ENCODE peak calls at places on chromosomes 11 and 22, in five cellular contexts. G is GM23248, F is mesenchymal stem cell, J is upper lobe of right lung, H is fibroblast of lung. N is an unnamed sample.

GRCh38 chr11:2250041-2250440 is 20.3 kb downstream of the ASCL2 start:
- DNase-seq in G (no peak), F (no peak), J (no peak), H (no peak), N (no peak)

GRCh38 chr11:126186708-126187481 is 24.6 kb downstream of the RPUSD4 start:
- DNase-seq in G (peak; percentile 18), F (no peak), J (peak; percentile 57), H (no peak), N (peak; percentile 17)

GRCh38 chr22:27260087-27260730 is 541.3 kb downstream of the MN1 start:
- DNase-seq in G (no peak), F (no peak), J (no peak), H (no peak), N (no peak)

GRCh38 chr11:66002648-66003225 is 434 bp downstream of the BANF1 start:
- DNase-seq in G (peak; percentile 70), F (peak; percentile 50), J (no peak), H (peak; percentile 37), N (peak; percentile 40)

GRCh38 chr11:103051986-103052385 is 40.0 kb downstream of the DCUN1D5 start:
- DNase-seq in G (peak; percentile 69), F (no peak), J (no peak), H (peak; percentile 80), N (no peak)

GRCh38 chr11:85965202-85965601 is 103.7 kb downstream of the PICALM start:
- DNase-seq in G (peak; percentile 79), F (peak; percentile 66), J (no peak), H (peak; percentile 50), N (no peak)

GRCh38 chr22:35592418-35592967 is 24.6 kb downstream of the MB start:
- DNase-seq in G (no peak), F (no peak), J (no peak), H (no peak), N (no peak)

GRCh38 chr11:69637956-69638871 is 2.7 kb upstream of the CCND1 start:
- DNase-seq in G (peak; percentile 87), F (peak; percentile 81), J (peak; percentile 85), H (peak; percentile 78), N (peak; percentile 89)

GRCh38 chr11:61974766-61975631 is 7.6 kb upstream of the FTH1 start:
- DNase-seq in G (no peak), F (no peak), J (peak; percentile 63), H (peak; percentile 46), N (no peak)

GRCh38 chr11:44615913-44616806 is 50.7 kb downstream of the CD82 start:
- DNase-seq in G (no peak), F (no peak), J (peak; percentile 26), H (no peak), N (no peak)

GRCh38 chr22:50729391-50730012 is 8.5 kb upstream of the ACR start:
- DNase-seq in G (no peak), F (no peak), J (peak; percentile 60), H (no peak), N (no peak)

GRCh38 chr11:103112364-103112763 is 3.1 kb downstream of the DYNC2H1 start:
- DNase-seq in G (no peak), F (peak; percentile 5), J (no peak), H (no peak), N (no peak)

GRCh38 chr22:33909075-33909458 is 11.2 kb downstream of the LARGE1 start:
- DNase-seq in G (peak; percentile 75), F (peak; percentile 56), J (no peak), H (peak; percentile 84), N (no peak)

GRCh38 chr11:100550298-100550697 is 136.8 kb upstream of the ARHGAP42 start:
- DNase-seq in G (no peak), F (no peak), J (no peak), H (no peak), N (no peak)

GRCh38 chr11:106076421-106076922 is 675 bp downstream of the KBTBD3 start:
- DNase-seq in G (no peak), F (no peak), J (no peak), H (no peak), N (no peak)

GRCh38 chr11:41989173-41989572 is 529.7 kb upstream of the LRRC4C start:
- DNase-seq in G (no peak), F (no peak), J (no peak), H (peak; percentile 14), N (no peak)

GRCh38 chr11:125341676-125342075 is 154.4 kb downstream of the FEZ1 start:
- DNase-seq in G (no peak), F (no peak), J (peak; percentile 53), H (no peak), N (no peak)

GRCh38 chr11:125494987-125495725 is 909 bp downstream of the FEZ1 start:
- DNase-seq in G (peak; percentile 69), F (peak; percentile 54), J (peak; percentile 66), H (peak; percentile 48), N (peak; percentile 49)

GRCh38 chr11:898160-898517 is 12.5 kb downstream of the CHID1 start:
- DNase-seq in G (peak; percentile 36), F (peak; percentile 26), J (no peak), H (peak; percentile 7), N (peak; percentile 73)

GRCh38 chr22:50610041-50610451 is 9.5 kb downstream of the MAPK8IP2 start:
- DNase-seq in G (no peak), F (no peak), J (no peak), H (no peak), N (no peak)

GRCh38 chr11:14203392-14203791 is 155.6 kb downstream of the RRAS2 start:
- DNase-seq in G (no peak), F (no peak), J (no peak), H (no peak), N (no peak)

GRCh38 chr11:63017306-63017974 is 1.8 kb upstream of the SLC22A8 start:
- DNase-seq in G (no peak), F (no peak), J (no peak), H (peak; percentile 3), N (peak; percentile 52)

GRCh38 chr22:31622980-31623379 is 39.0 kb downstream of the PISD start:
- DNase-seq in G (no peak), F (no peak), J (no peak), H (no peak), N (no peak)

GRCh38 chr11:134993691-134994243 is 581.7 kb upstream of the B3GAT1 start:
- DNase-seq in G (no peak), F (no peak), J (no peak), H (no peak), N (no peak)

GRCh38 chr22:41818011-41818410 is 14.9 kb upstream of the SREBF2 start:
- DNase-seq in G (no peak), F (no peak), J (no peak), H (no peak), N (no peak)

GRCh38 chr11:46649180-46649738 is 31.9 kb downstream of the ATG13 start:
- DNase-seq in G (peak; percentile 92), F (peak; percentile 93), J (no peak), H (peak; percentile 96), N (peak; percentile 58)

GRCh38 chr11:70650075-70650909 is 252.0 kb downstream of the CTTN start:
- DNase-seq in G (peak; percentile 76), F (peak; percentile 75), J (peak; percentile 71), H (peak; percentile 69), N (peak; percentile 83)

GRCh38 chr22:45235101-45235777 is 5.5 kb downstream of the KIAA0930 start:
- DNase-seq in G (no peak), F (no peak), J (no peak), H (no peak), N (no peak)

GRCh38 chr22:50340157-50340879 is 2.8 kb upstream of the PPP6R2 start:
- DNase-seq in G (peak; percentile 34), F (peak; percentile 50), J (no peak), H (peak; percentile 35), N (peak; percentile 73)

GRCh38 chr11:88629496-88629895 is 292.0 kb upstream of the CTSC start:
- DNase-seq in G (no peak), F (no peak), J (no peak), H (peak; percentile 36), N (peak; percentile 14)

GRCh38 chr11:9078113-9079041 is 13.0 kb downstream of the SCUBE2 start:
- DNase-seq in G (no peak), F (peak; percentile 20), J (no peak), H (no peak), N (no peak)

GRCh38 chr11:46382644-46383403 is 1.4 kb downstream of the MDK start:
- DNase-seq in G (peak; percentile 73), F (peak; percentile 60), J (no peak), H (peak; percentile 38), N (peak; percentile 74)

GRCh38 chr11:16603890-16604783 is 134.3 kb upstream of the C11orf58 start:
- DNase-seq in G (peak; percentile 48), F (peak; percentile 72), J (peak; percentile 73), H (peak; percentile 45), N (peak; percentile 34)

GRCh38 chr22:28788601-28789000 is 11.8 kb downstream of the XBP1 start:
- DNase-seq in G (no peak), F (no peak), J (no peak), H (no peak), N (no peak)
- H3K36me3 ChIP-seq in G (peaks cover 46% of the 10 kb centered on the region), F (peaks cover 24% of the 10 kb centered on the region), J (peaks cover 66% of the 10 kb centered on the region), H (peaks cover 6% of the 10 kb centered on the region), N (peaks cover 9% of the 10 kb centered on the region)

DNA sequence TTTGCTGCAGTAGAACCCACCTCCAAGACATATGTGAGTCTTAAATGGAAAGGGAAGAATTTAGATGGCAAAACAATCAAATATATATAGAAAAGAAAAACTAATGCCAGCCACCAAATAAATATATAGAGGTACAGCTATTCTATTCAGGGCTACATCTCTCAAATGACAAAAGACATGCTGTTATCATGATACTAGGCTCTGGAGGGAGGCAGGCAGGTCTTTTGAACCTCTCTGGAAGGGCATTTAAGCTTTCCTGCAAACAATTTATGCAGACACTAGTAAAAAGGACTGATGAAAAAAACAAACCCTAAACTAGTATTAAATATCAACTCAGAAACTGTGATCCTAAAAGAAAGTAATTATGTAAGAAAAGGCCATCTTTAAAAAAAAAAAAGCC is 24.4 kb downstream of the UEVLD start:
- DNase-seq in G (no peak), F (no peak), J (no peak), H (no peak), N (no peak)
- H3K36me3 ChIP-seq in G (peaks cover 15% of the 10 kb centered on the region), F (peaks cover 31% of the 10 kb centered on the region), J (peaks cover 78% of the 10 kb centered on the region), H (no peaks in the 10 kb centered on the region), N (no peaks in the 10 kb centered on the region)

GRCh38 chr11:129881570-129882170 is 13.7 kb downstream of the NFRKB start:
- DNase-seq in G (peak; percentile 56), F (peak; percentile 45), J (no peak), H (peak; percentile 20), N (peak; percentile 53)
- H3K36me3 ChIP-seq in G (peaks cover 30% of the 10 kb centered on the region), F (peaks cover 56% of the 10 kb centered on the region), J (peaks cover 100% of the 10 kb centered on the region), H (peaks cover 22% of the 10 kb centered on the region), N (peaks cover 23% of the 10 kb centered on the region)

GRCh38 chr11:10764412-10764811 is 13.4 kb downstream of the CTR9 start:
- DNase-seq in G (no peak), F (no peak), J (no peak), H (no peak), N (no peak)
- H3K36me3 ChIP-seq in G (peaks cover 67% of the 10 kb centered on the region), F (peaks cover 13% of the 10 kb centered on the region), J (no peaks in the 10 kb centered on the region), H (peaks cover 6% of the 10 kb centered on the region), N (no peaks in the 10 kb centered on the region)

DNA sequence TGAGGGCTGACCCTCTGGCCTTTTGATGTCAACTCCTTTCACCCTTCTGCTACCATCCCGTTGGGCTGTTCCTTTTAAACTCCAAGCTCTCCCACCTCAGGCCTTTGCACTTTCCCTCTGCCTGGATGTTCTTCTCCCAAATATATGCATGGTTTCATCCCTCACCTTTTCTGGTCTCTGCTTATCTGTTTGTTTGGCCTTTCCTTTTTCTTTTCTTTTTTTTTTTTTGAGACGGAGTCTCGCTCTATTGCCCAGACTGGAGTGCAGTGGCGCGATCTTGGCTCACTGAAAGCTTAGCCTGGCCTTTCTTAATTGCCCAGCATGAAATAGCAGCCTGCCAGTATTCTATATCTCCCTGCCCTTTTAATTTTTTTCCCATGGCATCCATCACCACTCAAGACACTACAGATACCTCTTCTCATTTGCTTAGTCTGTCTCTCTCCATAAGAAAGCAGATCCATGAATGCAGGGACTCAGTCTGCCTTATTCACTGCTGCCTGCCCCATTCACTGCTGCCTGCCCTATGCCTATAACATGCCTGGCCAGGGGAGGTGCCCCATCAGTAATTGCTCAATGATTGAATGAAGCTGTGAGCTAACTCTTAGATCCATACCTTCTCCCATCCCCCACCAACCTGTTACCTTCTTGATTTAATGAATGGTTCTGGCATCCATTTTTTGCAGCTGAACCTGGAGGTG is 58.4 kb upstream of the CLTCL1 start:
- DNase-seq in G (no peak), F (no peak), J (no peak), H (no peak), N (no peak)
- H3K36me3 ChIP-seq in G (peaks cover 31% of the 10 kb centered on the region), F (peaks cover 58% of the 10 kb centered on the region), J (peaks cover 95% of the 10 kb centered on the region), H (peaks cover 15% of the 10 kb centered on the region), N (peaks cover 16% of the 10 kb centered on the region)

N was measured in mesendoderm.